ENCODE peak calls at places on chromosome 22, in seven cellular contexts. One of them, this sample, is unnamed.

GRCh38 chr22:42711281-42711731 is 9.4 kb downstream of the A4GALT start:
- DNase-seq in iris pigment epithelial cell: no peak
- DNase-seq in NCI-H1105 treated with DMSO at 0.1 percent for 48 hours: no peak
- DNase-seq in GM04504: no peak
- DNase-seq in activated CD4-positive, alpha-beta T cell treated with anti-CD3 and anti-CD28 coated beads for 48 hours: no peak
- DNase-seq in NCI-H460: no peak
- DNase-seq in dorsolateral prefrontal cortex: no peak
- DNase-seq in this sample: no peak

GRCh38 chr22:38775656-38776055 is 18.3 kb downstream of the DNAL4 start:
- DNase-seq in iris pigment epithelial cell: no peak
- DNase-seq in NCI-H1105 treated with DMSO at 0.1 percent for 48 hours: no peak
- DNase-seq in GM04504: no peak
- DNase-seq in activated CD4-positive, alpha-beta T cell treated with anti-CD3 and anti-CD28 coated beads for 48 hours: no peak
- DNase-seq in NCI-H460: no peak
- DNase-seq in dorsolateral prefrontal cortex: no peak
- DNase-seq in this sample: no peak

GRCh38 chr22:20624161-20624616 is 116.8 kb downstream of the MED15 start:
- DNase-seq in iris pigment epithelial cell: peak; percentile 15
- DNase-seq in NCI-H1105 treated with DMSO at 0.1 percent for 48 hours: no peak
- DNase-seq in GM04504: no peak
- DNase-seq in activated CD4-positive, alpha-beta T cell treated with anti-CD3 and anti-CD28 coated beads for 48 hours: peak; percentile 77
- DNase-seq in NCI-H460: no peak
- DNase-seq in dorsolateral prefrontal cortex: no peak
- DNase-seq in this sample: no peak

GRCh38 chr22:37708580-37709444 is 12.0 kb downstream of the TRIOBP start:
- DNase-seq in iris pigment epithelial cell: no peak
- DNase-seq in NCI-H1105 treated with DMSO at 0.1 percent for 48 hours: no peak
- DNase-seq in GM04504: no peak
- DNase-seq in activated CD4-positive, alpha-beta T cell treated with anti-CD3 and anti-CD28 coated beads for 48 hours: no peak
- DNase-seq in NCI-H460: no peak
- DNase-seq in dorsolateral prefrontal cortex: no peak
- DNase-seq in this sample: peak; percentile 5

GRCh38 chr22:25437414-25438160 is 126.9 kb upstream of the GRK3 start:
- DNase-seq in iris pigment epithelial cell: no peak
- DNase-seq in NCI-H1105 treated with DMSO at 0.1 percent for 48 hours: no peak
- DNase-seq in GM04504: no peak
- DNase-seq in activated CD4-positive, alpha-beta T cell treated with anti-CD3 and anti-CD28 coated beads for 48 hours: no peak
- DNase-seq in NCI-H460: no peak
- DNase-seq in dorsolateral prefrontal cortex: no peak
- DNase-seq in this sample: no peak

GRCh38 chr22:31650391-31650790 is 11.6 kb downstream of the PISD start:
- DNase-seq in iris pigment epithelial cell: peak; percentile 93
- DNase-seq in NCI-H1105 treated with DMSO at 0.1 percent for 48 hours: no peak
- DNase-seq in GM04504: peak; percentile 79
- DNase-seq in activated CD4-positive, alpha-beta T cell treated with anti-CD3 and anti-CD28 coated beads for 48 hours: no peak
- DNase-seq in NCI-H460: no peak
- DNase-seq in dorsolateral prefrontal cortex: no peak
- DNase-seq in this sample: no peak

GRCh38 chr22:29886601-29887000 is 3.6 kb downstream of the MTMR3 start:
- DNase-seq in iris pigment epithelial cell: no peak
- DNase-seq in NCI-H1105 treated with DMSO at 0.1 percent for 48 hours: no peak
- DNase-seq in GM04504: no peak
- DNase-seq in activated CD4-positive, alpha-beta T cell treated with anti-CD3 and anti-CD28 coated beads for 48 hours: no peak
- DNase-seq in NCI-H460: no peak
- DNase-seq in dorsolateral prefrontal cortex: no peak
- DNase-seq in this sample: no peak

GRCh38 chr22:25111579-25112517 is 87.8 kb upstream of the CRYBB3 start:
- DNase-seq in iris pigment epithelial cell: peak; percentile 10
- DNase-seq in NCI-H1105 treated with DMSO at 0.1 percent for 48 hours: no peak
- DNase-seq in GM04504: no peak
- DNase-seq in activated CD4-positive, alpha-beta T cell treated with anti-CD3 and anti-CD28 coated beads for 48 hours: no peak
- DNase-seq in NCI-H460: no peak
- DNase-seq in dorsolateral prefrontal cortex: no peak
- DNase-seq in this sample: no peak

GRCh38 chr22:45602824-45603301 is 68.8 kb upstream of the ATXN10 start:
- DNase-seq in iris pigment epithelial cell: no peak
- DNase-seq in NCI-H1105 treated with DMSO at 0.1 percent for 48 hours: no peak
- DNase-seq in GM04504: peak; percentile 86
- DNase-seq in activated CD4-positive, alpha-beta T cell treated with anti-CD3 and anti-CD28 coated beads for 48 hours: peak; percentile 15
- DNase-seq in NCI-H460: peak; percentile 74
- DNase-seq in dorsolateral prefrontal cortex: no peak
- DNase-seq in this sample: peak; percentile 4

GRCh38 chr22:49956914-49957825 is 3.4 kb upstream of the PIM3 start:
- DNase-seq in iris pigment epithelial cell: no peak
- DNase-seq in NCI-H1105 treated with DMSO at 0.1 percent for 48 hours: no peak
- DNase-seq in GM04504: no peak
- DNase-seq in activated CD4-positive, alpha-beta T cell treated with anti-CD3 and anti-CD28 coated beads for 48 hours: no peak
- DNase-seq in NCI-H460: no peak
- DNase-seq in dorsolateral prefrontal cortex: no peak
- DNase-seq in this sample: no peak